ENCODE peak calls at places on chromosomes 3 and 15, in ten cellular contexts. R is activated CD4-positive, alpha-beta T cell treated with anti-CD3 and anti-CD28 coated beads for 24 hours; L is activated CD8-positive, alpha-beta memory T cell treated with anti-CD3 and anti-CD28 coated beads for 48 hours; H is brain microvascular endothelial cell; E is endothelial cell; M is caudate nucleus; N is NB4; Q is GM04503; B is NCI-H1436; O is Daoy. F is an unnamed sample.

GRCh38 chr3:140250010-140250825 is 315.2 kb downstream of the CLSTN2 start:
- DNase-seq in H (no peak), Q (no peak), E (no peak), N (no peak), R (no peak), M (no peak), L (no peak), O (no peak), B (no peak), F (no peak)

GRCh38 chr15:71485094-71485693 is 325.2 kb upstream of the NR2E3 start:
- DNase-seq in E (no peak), B (no peak), H (no peak), R (no peak), M (no peak), O (no peak), N (no peak), L (no peak), Q (no peak), F (peak; percentile 6)

GRCh38 chr3:20326537-20326936 is 140.5 kb upstream of the SGO1 start:
- DNase-seq in E (no peak), B (no peak), N (no peak), R (no peak), M (no peak), O (no peak), L (no peak), Q (peak; percentile 5), H (peak; percentile 27), F (no peak)

GRCh38 chr3:46713898-46714552 is 3.6 kb downstream of the PRSS50 start:
- DNase-seq in Q (no peak), B (no peak), O (peak; percentile 61), E (no peak), R (no peak), M (no peak), L (no peak), N (no peak), H (no peak), F (no peak)

GRCh38 chr3:59271971-59272370 is 222.1 kb upstream of the CFAP20DC start:
- DNase-seq in N (no peak), R (no peak), B (no peak), Q (no peak), H (no peak), O (no peak), M (no peak), L (no peak), E (no peak), F (no peak)

GRCh38 chr3:126480864-126481263 is 5.2 kb upstream of the ZXDC start:
- DNase-seq in L (no peak), O (no peak), N (no peak), Q (no peak), B (no peak), H (no peak), M (no peak), E (no peak), R (no peak), F (no peak)

GRCh38 chr3:122907471-122907870 is 112.6 kb downstream of the SLC49A4 start:
- DNase-seq in R (no peak), H (no peak), B (no peak), M (no peak), O (no peak), E (no peak), L (no peak), N (no peak), Q (no peak), F (no peak)

GRCh38 chr3:160124224-160124623 is 101.0 kb upstream of the C3orf80 start:
- DNase-seq in R (no peak), E (no peak), L (no peak), O (no peak), H (no peak), M (no peak), Q (no peak), B (no peak), N (no peak), F (no peak)

GRCh38 chr3:10437995-10438901 is 67.1 kb downstream of the ATP2B2 start:
- DNase-seq in Q (no peak), N (peak; percentile 49), O (peak; percentile 87), R (no peak), L (no peak), E (no peak), M (no peak), H (peak; percentile 96), B (no peak), F (peak; percentile 21)

GRCh38 chr3:8589880-8590556 is 54.6 kb downstream of the SSUH2 start:
- DNase-seq in H (no peak), O (peak; percentile 47), B (no peak), L (no peak), N (no peak), Q (peak; percentile 67), E (no peak), M (no peak), R (no peak), F (no peak)

GRCh38 chr15:44193651-44194396 is 1.2 kb downstream of the FRMD5 start:
- DNase-seq in R (no peak), M (no peak), Q (no peak), B (no peak), E (peak; percentile 7), H (peak; percentile 8), N (no peak), O (peak; percentile 49), L (no peak), F (peak; percentile 11)

GRCh38 chr3:126511291-126511690 is 6.3 kb downstream of the UROC1 start:
- DNase-seq in Q (no peak), N (no peak), E (no peak), O (no peak), R (no peak), M (no peak), B (no peak), H (no peak), L (no peak), F (no peak)

GRCh38 chr3:11680509-11680908 is 36.8 kb upstream of the VGLL4 start:
- DNase-seq in B (no peak), R (no peak), N (no peak), E (no peak), L (no peak), M (no peak), O (no peak), Q (no peak), H (no peak), F (no peak)

GRCh38 chr3:185824467-185825378 is at the start of gene IGF2BP2:
- DNase-seq in O (peak; percentile 90), Q (no peak), R (peak; percentile 16), B (peak; percentile 38), L (no peak), H (peak; percentile 68), E (peak; percentile 81), M (no peak), N (peak; percentile 81), F (peak; percentile 89)

GRCh38 chr3:134332344-134332743 is 41.9 kb downstream of the AMOTL2 start:
- DNase-seq in L (no peak), R (no peak), M (no peak), N (no peak), B (no peak), E (no peak), H (no peak), Q (no peak), O (no peak), F (no peak)

GRCh38 chr15:65833501-65834220 is 35.6 kb upstream of the RAB11A start:
- DNase-seq in L (no peak), E (no peak), R (no peak), Q (no peak), O (peak; percentile 30), N (no peak), M (no peak), B (peak; percentile 74), H (no peak), F (peak; percentile 37)

GRCh38 chr15:101326462-101327146 is 31.6 kb upstream of the SNRPA1 start:
- DNase-seq in O (no peak), N (no peak), E (no peak), H (no peak), M (no peak), B (no peak), L (no peak), R (no peak), Q (no peak), F (no peak)

GRCh38 chr3:46316258-46316657 is 37.7 kb upstream of the CCR2 start:
- DNase-seq in M (no peak), O (no peak), R (no peak), E (no peak), L (no peak), N (no peak), B (no peak), H (no peak), Q (no peak), F (no peak)

GRCh38 chr15:69082041-69082502 is 67.6 kb downstream of the NOX5 start:
- DNase-seq in N (no peak), Q (no peak), B (no peak), E (no peak), O (no peak), H (peak; percentile 73), M (no peak), R (no peak), L (no peak), F (peak; percentile 43)

GRCh38 chr3:97821413-97821809 is 400 bp upstream of the CRYBG3 start:
- DNase-seq in H (peak; percentile 47), Q (no peak), N (no peak), R (no peak), E (peak; percentile 43), O (peak; percentile 52), B (no peak), L (peak; percentile 23), M (no peak), F (no peak)

GRCh38 chr3:157752952-157753351 is 249.7 kb upstream of the VEPH1 start:
- DNase-seq in B (no peak), Q (peak; percentile 43), O (no peak), E (no peak), M (no peak), L (no peak), R (no peak), H (no peak), N (no peak), F (no peak)

GRCh38 chr3:103499132-103499885 is 1064.5 kb downstream of the ZPLD1 start:
- DNase-seq in B (no peak), O (no peak), L (no peak), M (no peak), R (no peak), H (peak; percentile 49), Q (peak; percentile 35), N (no peak), E (no peak), F (peak; percentile 75)

GRCh38 chr3:146803746-146804145 is 198.6 kb upstream of the PLSCR5 start:
- DNase-seq in Q (peak; percentile 95), E (no peak), B (no peak), L (no peak), M (no peak), R (no peak), N (no peak), H (peak; percentile 91), O (peak; percentile 9), F (peak; percentile 91)

GRCh38 chr3:184635126-184635525 is 73.5 kb downstream of the EPHB3 start:
- DNase-seq in L (no peak), B (peak; percentile 25), Q (no peak), H (no peak), E (no peak), O (peak; percentile 44), M (no peak), N (no peak), R (no peak), F (no peak)

F was measured in A673.